ENCODE peak calls at places on chromosomes 3 and 15, in four cellular contexts. N is stimulated activated CD8-positive, alpha-beta memory T cell treated with anti-CD3 and anti-CD28 coated beads, Interleukin-15, amount 100 ng/mL, for 1 hour; Y is astrocyte of the spinal cord; T is LoVo. G is an unnamed sample.

GRCh38 chr3:139309880-139310279 is 33.9 kb upstream of the MRPS22 start:
- DNase-seq in N (no peak), Y (peak; percentile 63), T (peak; percentile 51), G (no peak)

GRCh38 chr15:41936155-41936554 is 36.2 kb downstream of the EHD4 start:
- DNase-seq in N (no peak), Y (no peak), T (no peak), G (no peak)

GRCh38 chr3:16350041-16350952 is 85.3 kb downstream of the OXNAD1 start:
- DNase-seq in N (no peak), Y (peak; percentile 80), T (peak; percentile 14), G (no peak)

GRCh38 chr15:40146037-40146436 is 14.8 kb upstream of the BUB1B start:
- DNase-seq in N (no peak), Y (peak; percentile 35), T (no peak), G (no peak)

GRCh38 chr15:48392356-48392755 is 61.1 kb downstream of the DUT start:
- DNase-seq in N (no peak), Y (peak; percentile 89), T (no peak), G (peak; percentile 48)

GRCh38 chr3:150605998-150606641 is 3.0 kb downstream of the SELENOT start:
- DNase-seq in N (no peak), Y (no peak), T (no peak), G (no peak)

GRCh38 chr15:89051875-89052274 is 36.4 kb upstream of the ABHD2 start:
- DNase-seq in N (no peak), Y (peak; percentile 86), T (no peak), G (no peak)

GRCh38 chr3:192275741-192276355 is 451.5 kb downstream of the FGF12 start:
- DNase-seq in N (no peak), Y (no peak), T (no peak), G (no peak)

GRCh38 chr3:195135921-195136320 is 135.0 kb downstream of the XXYLT1 start:
- DNase-seq in N (no peak), Y (no peak), T (no peak), G (no peak)

GRCh38 chr3:133408961-133409360 is 9.1 kb downstream of the BFSP2 start:
- DNase-seq in N (no peak), Y (peak; percentile 66), T (no peak), G (no peak)

GRCh38 chr3:136753112-136753939 is 1.1 kb upstream of the STAG1 start:
- DNase-seq in N (no peak), Y (no peak), T (peak; percentile 24), G (no peak)

GRCh38 chr15:89646416-89647141 is 8.7 kb downstream of the KIF7 start:
- DNase-seq in N (no peak), Y (no peak), T (no peak), G (no peak)

GRCh38 chr15:66720206-66721010 is 18.4 kb downstream of the SMAD6 start:
- DNase-seq in N (no peak), Y (peak; percentile 84), T (peak; percentile 8), G (no peak)

GRCh38 chr3:56291244-56291680 is 177.0 kb downstream of the ERC2 start:
- DNase-seq in N (no peak), Y (peak; percentile 96), T (no peak), G (no peak)

GRCh38 chr3:51501833-51502561 is 2.2 kb upstream of the DCAF1 start:
- DNase-seq in N (peak; percentile 75), Y (peak; percentile 77), T (peak; percentile 81), G (peak; percentile 82)

GRCh38 chr3:53821631-53822068 is 24.6 kb downstream of the CHDH start:
- DNase-seq in N (no peak), Y (no peak), T (no peak), G (no peak)

GRCh38 chr15:31326729-31327673 is at the start of gene KLF13:
- DNase-seq in N (peak; percentile 46), Y (peak; percentile 55), T (no peak), G (peak; percentile 63)

GRCh38 chr15:65650312-65651041 is 28.7 kb downstream of the SLC24A1 start:
- DNase-seq in N (no peak), Y (no peak), T (no peak), G (no peak)

GRCh38 chr15:20340931-20341661 is 200.5 kb downstream of the GOLGA6L6 start:
- DNase-seq in N (no peak), Y (peak; percentile 34), T (no peak), G (peak; percentile 21)

G was measured in mucosa of gallbladder.